ENCODE peak calls at places on chromosomes 4 and X, in nine cellular contexts. A is astrocyte, M is upper lobe of right lung, O is brain microvascular endothelial cell, P is GM23338, Z is testis, Y is kidney, D is stomach, H is PC-3. U is an unnamed sample.

GRCh38 chr4:166091914-166092510 is 219.0 kb downstream of the TLL1 start:
- DNase-seq in A (peak; percentile 22), M (no peak), O (peak; percentile 15), P (peak; percentile 54), Z (no peak), Y (no peak), D (no peak), H (peak; percentile 64), U (peak; percentile 46)

GRCh38 chrX:29662101-29662500 is 553.3 kb upstream of the MAGEB2 start:
- DNase-seq in A (peak; percentile 64), M (no peak), O (peak; percentile 27), P (no peak), Z (no peak), Y (no peak), D (no peak), H (peak; percentile 73), U (peak; percentile 77)

GRCh38 chr4:163484906-163485305 is 9.6 kb upstream of the TMA16 start:
- DNase-seq in A (peak; percentile 10), M (no peak), O (peak; percentile 46), P (peak; percentile 88), Z (peak; percentile 67), Y (no peak), D (peak; percentile 32), H (peak; percentile 69), U (peak; percentile 44)

GRCh38 chrX:111823068-111823467 is 52.9 kb upstream of the TRPC5OS start:
- DNase-seq in A (peak; percentile 8), M (no peak), O (peak; percentile 2), P (peak; percentile 78), Z (peak; percentile 25), Y (no peak), D (no peak), H (peak; percentile 9), U (peak; percentile 0)

GRCh38 chr4:11197942-11198341 is 230.8 kb downstream of the HS3ST1 start:
- DNase-seq in A (no peak), M (no peak), O (no peak), P (no peak), Z (no peak), Y (no peak), D (no peak), H (no peak), U (peak; percentile 30)

GRCh38 chr4:147088141-147088540 is 142.5 kb upstream of the TTC29 start:
- DNase-seq in A (no peak), M (no peak), O (no peak), P (no peak), Z (no peak), Y (no peak), D (no peak), H (no peak), U (no peak)

GRCh38 chrX:13747836-13748235 is 13.3 kb downstream of the OFD1 start:
- DNase-seq in A (peak; percentile 42), M (no peak), O (peak; percentile 39), P (peak; percentile 54), Z (peak; percentile 68), Y (no peak), D (peak; percentile 40), H (peak; percentile 71), U (peak; percentile 64)

GRCh38 chrX:10404435-10404834 is 215.9 kb downstream of the MID1 start:
- DNase-seq in A (peak; percentile 55), M (no peak), O (no peak), P (no peak), Z (no peak), Y (no peak), D (no peak), H (no peak), U (no peak)

GRCh38 chrX:18252644-18253359 is 32.1 kb upstream of the BEND2 start:
- DNase-seq in A (no peak), M (no peak), O (no peak), P (peak; percentile 45), Z (no peak), Y (no peak), D (no peak), H (no peak), U (peak; percentile 5)

GRCh38 chr4:72817012-72817411 is 248.0 kb upstream of the ADAMTS3 start:
- DNase-seq in A (peak; percentile 50), M (no peak), O (peak; percentile 64), P (no peak), Z (no peak), Y (no peak), D (no peak), H (peak; percentile 18), U (no peak)

GRCh38 chrX:113644426-113644825 is 803.8 kb upstream of the AMOT start:
- DNase-seq in A (peak; percentile 64), M (no peak), O (no peak), P (no peak), Z (no peak), Y (no peak), D (no peak), H (peak; percentile 31), U (peak; percentile 0)

GRCh38 chrX:10017866-10018265 is 50.7 kb downstream of the CLDN34 start:
- DNase-seq in A (peak; percentile 77), M (no peak), O (peak; percentile 53), P (peak; percentile 40), Z (no peak), Y (no peak), D (no peak), H (peak; percentile 92), U (peak; percentile 72)

GRCh38 chr4:37568494-37568893 is 117.7 kb downstream of the RELL1 start:
- DNase-seq in A (no peak), M (no peak), O (no peak), P (no peak), Z (no peak), Y (no peak), D (peak; percentile 44), H (no peak), U (no peak)

GRCh38 chrX:39258331-39258730 is 457.1 kb downstream of the MID1IP1 start:
- DNase-seq in A (peak; percentile 44), M (no peak), O (peak; percentile 2), P (no peak), Z (no peak), Y (no peak), D (no peak), H (no peak), U (no peak)

GRCh38 chrX:33434256-33435092 is 223.1 kb upstream of the DMD start:
- DNase-seq in A (peak; percentile 3), M (no peak), O (peak; percentile 55), P (peak; percentile 64), Z (peak; percentile 79), Y (no peak), D (peak; percentile 60), H (peak; percentile 66), U (peak; percentile 40)

GRCh38 chr4:149884046-149884445 is 68.4 kb upstream of the IQCM start:
- DNase-seq in A (no peak), M (no peak), O (no peak), P (no peak), Z (no peak), Y (no peak), D (no peak), H (no peak), U (no peak)

GRCh38 chr4:147707892-147708672 is 23.8 kb upstream of the ARHGAP10 start:
- DNase-seq in A (no peak), M (no peak), O (peak; percentile 49), P (peak; percentile 72), Z (peak; percentile 82), Y (no peak), D (peak; percentile 68), H (peak; percentile 64), U (peak; percentile 56)

GRCh38 chr4:166421556-166422156 is 548.6 kb downstream of the TLL1 start:
- DNase-seq in A (peak; percentile 84), M (no peak), O (peak; percentile 70), P (peak; percentile 3), Z (no peak), Y (no peak), D (no peak), H (peak; percentile 28), U (peak; percentile 24)

GRCh38 chr4:1887065-1887464 is 15.9 kb downstream of the NSD2 start:
- DNase-seq in A (no peak), M (peak; percentile 8), O (no peak), P (no peak), Z (no peak), Y (no peak), D (no peak), H (no peak), U (no peak)

GRCh38 chr4:1047976-1048780 is 36.8 kb downstream of the FGFRL1 start:
- DNase-seq in A (no peak), M (peak; percentile 63), O (no peak), P (peak; percentile 9), Z (no peak), Y (peak; percentile 64), D (no peak), H (no peak), U (no peak)

DNA sequence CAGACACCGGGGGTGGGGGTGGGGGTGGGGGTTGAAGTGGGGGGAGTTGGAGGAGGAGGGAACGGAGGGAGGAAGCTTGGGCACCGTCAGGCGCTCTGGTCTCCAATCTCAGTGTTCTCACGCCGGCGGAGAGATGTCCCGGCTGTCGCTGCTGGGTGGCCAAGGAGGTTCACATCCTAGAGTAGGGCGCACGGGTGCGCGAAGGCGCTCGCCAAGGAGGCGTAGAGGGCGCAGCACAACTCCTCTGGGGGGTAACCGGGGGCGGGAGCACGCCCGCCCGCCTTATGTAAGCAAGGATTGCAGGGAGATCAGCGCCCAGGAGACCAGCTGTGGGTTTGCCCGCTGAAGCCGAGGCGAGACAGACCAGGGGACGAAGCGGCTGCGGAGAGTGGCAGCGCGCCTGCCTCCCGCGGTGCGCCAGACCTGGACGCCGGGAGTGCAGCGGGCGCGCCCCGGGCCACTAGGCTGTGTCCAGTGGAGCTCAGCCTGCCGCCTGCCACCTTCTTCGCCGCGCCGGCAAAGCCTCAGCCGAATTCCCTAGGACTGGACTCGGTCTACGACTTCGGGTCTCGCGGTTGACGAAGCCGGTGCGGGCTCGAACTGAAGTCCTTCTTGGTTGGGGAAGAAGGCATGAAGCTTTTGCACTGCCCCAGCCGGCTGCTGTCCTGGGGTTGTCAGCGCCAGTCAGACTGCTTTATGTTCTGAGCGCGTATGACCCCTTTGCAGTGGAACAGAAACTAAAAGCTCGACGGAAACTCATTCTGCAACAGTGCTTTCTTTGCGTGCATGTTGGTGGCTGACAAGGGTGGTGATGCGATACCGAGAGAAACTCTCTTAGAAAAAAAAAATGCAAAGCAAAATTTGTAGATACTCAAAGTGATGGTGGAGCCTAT is 719 bp upstream of the UNC5C start:
- DNase-seq in A (peak; percentile 52), M (peak; percentile 75), O (peak; percentile 25), P (peak; percentile 60), Z (peak; percentile 85), Y (peak; percentile 93), D (peak; percentile 27), H (no peak), U (no peak)
- TF ChIP-seq CTCF in A (no peak), M (no peak), O (no peak), P (no peak), Z (no peak), Y (no peak), D (no peak), H (no peak), U (no peak)

GRCh38 chr4:40627540-40627939 is 2.1 kb downstream of the RBM47 start:
- DNase-seq in A (no peak), M (no peak), O (no peak), P (no peak), Z (no peak), Y (no peak), D (no peak), H (no peak), U (peak; percentile 53)
- H3K4me3 ChIP-seq in A (no peak overlapping the region), M (peak overlapping the region; percentile 67), O (no peak overlapping the region), P (peak overlapping the region; percentile 60), Z (no peak overlapping the region), Y (peak overlapping the region; percentile 84), D (peak overlapping the region; percentile 27), H (peak overlapping the region; percentile 87), U (peak overlapping the region; percentile 82)

GRCh38 chrX:148492057-148492456 is 8.4 kb upstream of the AFF2 start:
- DNase-seq in A (no peak), M (no peak), O (no peak), P (no peak), Z (no peak), Y (no peak), D (no peak), H (no peak), U (no peak)
- H3K36me3 ChIP-seq in A (no peaks in the 10 kb centered on the region), M (no peaks in the 10 kb centered on the region), O (no peaks in the 10 kb centered on the region), P (no peaks in the 10 kb centered on the region), Z (no peaks in the 10 kb centered on the region), Y (no peaks in the 10 kb centered on the region), D (no peaks in the 10 kb centered on the region), H (no peaks in the 10 kb centered on the region), U (no peaks in the 10 kb centered on the region)

GRCh38 chrX:16826207-16826606 is 39.9 kb downstream of the TXLNG start:
- DNase-seq in A (peak; percentile 49), M (no peak), O (no peak), P (no peak), Z (no peak), Y (no peak), D (no peak), H (peak; percentile 54), U (peak; percentile 43)
- TF ChIP-seq CTCF in A (peak; percentile 45), M (peak; percentile 30), O (peak; percentile 52), P (peak; percentile 46), Z (peak; percentile 26), Y (peak; percentile 48), D (peak; percentile 18), H (peak; percentile 70), U (peak; percentile 35)